ENCODE peak calls at places on chromosomes 12 and 14, in ten cellular contexts. One of them, this sample, is unnamed. For H3K4me1 and H3K36me3, the result is how much of the 10 kb centered on the place peaks cover.

GRCh38 chr12:104667139-104667538 is 210.4 kb downstream of the CHST11 start:
- DNase-seq in body of pancreas: peak
- DNase-seq in right lobe of liver: no peak
- DNase-seq in transverse colon: no peak
- DNase-seq in adrenal gland: peak
- DNase-seq in HepG2: no peak
- DNase-seq in gastrocnemius medialis: no peak
- DNase-seq in thyroid gland: no peak
- DNase-seq in heart left ventricle: peak
- DNase-seq in tibial nerve: no peak
- DNase-seq in this sample: no peak

GRCh38 chr12:29644536-29645162 is 139.1 kb downstream of the TMTC1 start:
- DNase-seq in heart left ventricle: no peak
- DNase-seq in tibial nerve: no peak
- DNase-seq in gastrocnemius medialis: no peak
- DNase-seq in body of pancreas: no peak
- DNase-seq in thyroid gland: no peak
- DNase-seq in right lobe of liver: no peak
- DNase-seq in adrenal gland: no peak
- DNase-seq in transverse colon: no peak
- DNase-seq in HepG2: no peak
- DNase-seq in this sample: no peak

GRCh38 chr12:25074113-25074512 is 120.8 kb downstream of the DNAI7 start:
- DNase-seq in adrenal gland: no peak
- DNase-seq in body of pancreas: no peak
- DNase-seq in right lobe of liver: no peak
- DNase-seq in transverse colon: no peak
- DNase-seq in thyroid gland: no peak
- DNase-seq in HepG2: no peak
- DNase-seq in heart left ventricle: no peak
- DNase-seq in tibial nerve: no peak
- DNase-seq in gastrocnemius medialis: no peak
- DNase-seq in this sample: no peak

GRCh38 chr14:79825046-79825521 is 386.2 kb downstream of the DIO2 start:
- DNase-seq in thyroid gland: no peak
- DNase-seq in body of pancreas: peak
- DNase-seq in gastrocnemius medialis: peak
- DNase-seq in adrenal gland: no peak
- DNase-seq in right lobe of liver: no peak
- DNase-seq in tibial nerve: no peak
- DNase-seq in transverse colon: no peak
- DNase-seq in heart left ventricle: no peak
- DNase-seq in HepG2: no peak
- DNase-seq in this sample: no peak

GRCh38 chr14:55123101-55123500 is 6.0 kb upstream of the LGALS3 start:
- DNase-seq in thyroid gland: no peak
- DNase-seq in gastrocnemius medialis: no peak
- DNase-seq in adrenal gland: no peak
- DNase-seq in right lobe of liver: no peak
- DNase-seq in body of pancreas: peak
- DNase-seq in tibial nerve: no peak
- DNase-seq in heart left ventricle: no peak
- DNase-seq in transverse colon: no peak
- DNase-seq in HepG2: no peak
- DNase-seq in this sample: no peak

GRCh38 chr12:63400746-63401145 is 249.7 kb upstream of the AVPR1A start:
- DNase-seq in thyroid gland: no peak
- DNase-seq in right lobe of liver: no peak
- DNase-seq in heart left ventricle: no peak
- DNase-seq in body of pancreas: no peak
- DNase-seq in transverse colon: no peak
- DNase-seq in gastrocnemius medialis: no peak
- DNase-seq in tibial nerve: no peak
- DNase-seq in adrenal gland: no peak
- DNase-seq in HepG2: peak
- DNase-seq in this sample: no peak

GRCh38 chr14:105987563-105987962 is 461.2 kb downstream of the TMEM121 start:
- DNase-seq in HepG2: no peak
- DNase-seq in heart left ventricle: no peak
- DNase-seq in tibial nerve: no peak
- DNase-seq in gastrocnemius medialis: no peak
- DNase-seq in adrenal gland: no peak
- DNase-seq in right lobe of liver: no peak
- DNase-seq in thyroid gland: no peak
- DNase-seq in transverse colon: no peak
- DNase-seq in body of pancreas: no peak
- DNase-seq in this sample: no peak

GRCh38 chr14:24037658-24038037 is 14.2 kb upstream of the CARMIL3 start:
- DNase-seq in tibial nerve: no peak
- DNase-seq in transverse colon: peak
- DNase-seq in gastrocnemius medialis: peak
- DNase-seq in heart left ventricle: no peak
- DNase-seq in right lobe of liver: no peak
- DNase-seq in HepG2: no peak
- DNase-seq in thyroid gland: no peak
- DNase-seq in body of pancreas: peak
- DNase-seq in adrenal gland: peak
- DNase-seq in this sample: no peak

GRCh38 chr12:57738661-57739237 is at the start of gene AGAP2:
- DNase-seq in right lobe of liver: no peak
- DNase-seq in tibial nerve: no peak
- DNase-seq in thyroid gland: no peak
- DNase-seq in transverse colon: no peak
- DNase-seq in body of pancreas: no peak
- DNase-seq in HepG2: no peak
- DNase-seq in gastrocnemius medialis: no peak
- DNase-seq in heart left ventricle: no peak
- DNase-seq in adrenal gland: no peak
- DNase-seq in this sample: no peak

GRCh38 chr12:57001448-57001906 is 4.9 kb downstream of the ZBTB39 start:
- DNase-seq in body of pancreas: peak
- DNase-seq in heart left ventricle: peak
- DNase-seq in thyroid gland: peak
- DNase-seq in adrenal gland: peak
- DNase-seq in HepG2: peak
- DNase-seq in gastrocnemius medialis: no peak
- DNase-seq in right lobe of liver: peak
- DNase-seq in transverse colon: peak
- DNase-seq in tibial nerve: no peak
- DNase-seq in this sample: no peak

GRCh38 chr14:55103005-55103640 is 25.9 kb upstream of the LGALS3 start:
- DNase-seq in gastrocnemius medialis: peak
- DNase-seq in body of pancreas: peak
- DNase-seq in transverse colon: peak
- DNase-seq in tibial nerve: peak
- DNase-seq in adrenal gland: peak
- DNase-seq in thyroid gland: peak
- DNase-seq in HepG2: peak
- DNase-seq in right lobe of liver: peak
- DNase-seq in heart left ventricle: peak
- DNase-seq in this sample: peak

GRCh38 chr14:90362558-90362896 is 30.8 kb upstream of the NRDE2 start:
- DNase-seq in right lobe of liver: no peak
- DNase-seq in gastrocnemius medialis: no peak
- DNase-seq in adrenal gland: no peak
- DNase-seq in thyroid gland: no peak
- DNase-seq in heart left ventricle: no peak
- DNase-seq in transverse colon: no peak
- DNase-seq in tibial nerve: no peak
- DNase-seq in body of pancreas: no peak
- DNase-seq in HepG2: peak
- DNase-seq in this sample: no peak

GRCh38 chr14:28157887-28158791 is 608.4 kb upstream of the FOXG1 start:
- DNase-seq in body of pancreas: no peak
- DNase-seq in gastrocnemius medialis: no peak
- DNase-seq in heart left ventricle: no peak
- DNase-seq in tibial nerve: no peak
- DNase-seq in right lobe of liver: no peak
- DNase-seq in thyroid gland: no peak
- DNase-seq in HepG2: no peak
- DNase-seq in transverse colon: no peak
- DNase-seq in adrenal gland: no peak
- DNase-seq in this sample: no peak

GRCh38 chr14:104953097-104953496 is 25.1 kb downstream of the AHNAK2 start:
- DNase-seq in HepG2: no peak
- DNase-seq in transverse colon: no peak
- DNase-seq in heart left ventricle: peak
- DNase-seq in tibial nerve: no peak
- DNase-seq in body of pancreas: no peak
- DNase-seq in right lobe of liver: no peak
- DNase-seq in adrenal gland: no peak
- DNase-seq in thyroid gland: no peak
- DNase-seq in gastrocnemius medialis: no peak
- DNase-seq in this sample: no peak

GRCh38 chr12:121003650-121004049 is 12.6 kb downstream of the C12orf43 start:
- DNase-seq in HepG2: peak
- DNase-seq in transverse colon: peak
- DNase-seq in thyroid gland: no peak
- DNase-seq in tibial nerve: no peak
- DNase-seq in right lobe of liver: no peak
- DNase-seq in heart left ventricle: no peak
- DNase-seq in adrenal gland: no peak
- DNase-seq in body of pancreas: peak
- DNase-seq in gastrocnemius medialis: no peak
- DNase-seq in this sample: no peak

GRCh38 chr12:124771462-124772361 is 92.0 kb downstream of the SCARB1 start:
- DNase-seq in tibial nerve: peak
- DNase-seq in gastrocnemius medialis: peak
- DNase-seq in transverse colon: peak
- DNase-seq in heart left ventricle: peak
- DNase-seq in body of pancreas: peak
- DNase-seq in thyroid gland: peak
- DNase-seq in adrenal gland: peak
- DNase-seq in right lobe of liver: peak
- DNase-seq in HepG2: peak
- DNase-seq in this sample: no peak
- H3K4me1 ChIP-seq in tibial nerve: under half
- H3K4me1 ChIP-seq in gastrocnemius medialis: under half
- H3K4me1 ChIP-seq in transverse colon: under half
- H3K4me1 ChIP-seq in heart left ventricle: under half
- H3K4me1 ChIP-seq in body of pancreas: under half
- H3K4me1 ChIP-seq in thyroid gland: under half
- H3K4me1 ChIP-seq in adrenal gland: under half
- H3K4me1 ChIP-seq in right lobe of liver: under half
- H3K4me1 ChIP-seq in HepG2: half or more
- H3K4me1 ChIP-seq in this sample: under half

GRCh38 chr14:37083599-37083998 is 88.8 kb downstream of the SLC25A21 start:
- DNase-seq in gastrocnemius medialis: no peak
- DNase-seq in transverse colon: no peak
- DNase-seq in body of pancreas: no peak
- DNase-seq in right lobe of liver: no peak
- DNase-seq in tibial nerve: no peak
- DNase-seq in thyroid gland: no peak
- DNase-seq in adrenal gland: no peak
- DNase-seq in heart left ventricle: no peak
- DNase-seq in HepG2: no peak
- DNase-seq in this sample: no peak

GRCh38 chr14:37081220-37081619 is 91.2 kb downstream of the SLC25A21 start:
- DNase-seq in adrenal gland: no peak
- DNase-seq in body of pancreas: no peak
- DNase-seq in gastrocnemius medialis: no peak
- DNase-seq in heart left ventricle: no peak
- DNase-seq in HepG2: no peak
- DNase-seq in tibial nerve: no peak
- DNase-seq in thyroid gland: no peak
- DNase-seq in transverse colon: no peak
- DNase-seq in right lobe of liver: no peak
- DNase-seq in this sample: no peak

GRCh38 chr14:37082431-37082830 is 90.0 kb downstream of the SLC25A21 start:
- DNase-seq in right lobe of liver: no peak
- DNase-seq in gastrocnemius medialis: no peak
- DNase-seq in tibial nerve: no peak
- DNase-seq in heart left ventricle: no peak
- DNase-seq in body of pancreas: no peak
- DNase-seq in thyroid gland: no peak
- DNase-seq in HepG2: no peak
- DNase-seq in transverse colon: no peak
- DNase-seq in adrenal gland: no peak
- DNase-seq in this sample: no peak

GRCh38 chr14:37081856-37082255 is 90.5 kb downstream of the SLC25A21 start:
- DNase-seq in tibial nerve: no peak
- DNase-seq in adrenal gland: no peak
- DNase-seq in gastrocnemius medialis: no peak
- DNase-seq in body of pancreas: no peak
- DNase-seq in heart left ventricle: no peak
- DNase-seq in thyroid gland: no peak
- DNase-seq in HepG2: no peak
- DNase-seq in transverse colon: no peak
- DNase-seq in right lobe of liver: no peak
- DNase-seq in this sample: no peak

DNA sequence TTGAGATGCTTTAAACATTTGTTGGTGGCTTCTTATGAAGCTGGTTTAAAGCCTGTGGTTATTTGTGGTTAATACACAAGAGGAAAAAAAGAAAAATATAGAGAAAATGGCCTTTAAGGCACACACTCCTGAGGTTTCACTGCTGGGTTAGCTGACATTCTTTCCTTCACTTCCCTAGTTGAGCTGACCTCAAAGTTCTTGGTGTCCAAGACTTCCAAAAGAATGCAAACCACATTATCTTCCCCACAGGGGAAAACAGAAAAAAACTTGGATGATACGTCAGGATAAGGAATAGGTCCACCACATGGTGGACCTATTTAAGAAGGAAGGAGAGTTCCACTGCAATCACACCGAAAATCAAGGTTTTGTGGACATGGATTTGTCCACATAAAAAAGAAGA is 94.3 kb downstream of the SLC25A21 start:
- DNase-seq in right lobe of liver: no peak
- DNase-seq in gastrocnemius medialis: no peak
- DNase-seq in tibial nerve: no peak
- DNase-seq in transverse colon: no peak
- DNase-seq in heart left ventricle: no peak
- DNase-seq in adrenal gland: no peak
- DNase-seq in thyroid gland: no peak
- DNase-seq in body of pancreas: no peak
- DNase-seq in HepG2: no peak
- DNase-seq in this sample: no peak
- H3K36me3 ChIP-seq in right lobe of liver: under half
- H3K36me3 ChIP-seq in gastrocnemius medialis: under half
- H3K36me3 ChIP-seq in tibial nerve: under half
- H3K36me3 ChIP-seq in transverse colon: under half
- H3K36me3 ChIP-seq in heart left ventricle: under half
- H3K36me3 ChIP-seq in adrenal gland: under half
- H3K36me3 ChIP-seq in thyroid gland: under half
- H3K36me3 ChIP-seq in body of pancreas: under half
- H3K36me3 ChIP-seq in HepG2: under half
- H3K36me3 ChIP-seq in this sample: under half

GRCh38 chr14:58963873-58964597 is 224.4 kb upstream of the DAAM1 start:
- DNase-seq in heart left ventricle: no peak
- DNase-seq in gastrocnemius medialis: no peak
- DNase-seq in transverse colon: no peak
- DNase-seq in right lobe of liver: no peak
- DNase-seq in HepG2: no peak
- DNase-seq in thyroid gland: no peak
- DNase-seq in adrenal gland: no peak
- DNase-seq in tibial nerve: no peak
- DNase-seq in body of pancreas: no peak
- DNase-seq in this sample: no peak
- TF ChIP-seq POLR2A in heart left ventricle: no peak
- TF ChIP-seq POLR2A in gastrocnemius medialis: no peak
- TF ChIP-seq POLR2A in transverse colon: no peak
- TF ChIP-seq POLR2A in right lobe of liver: no peak
- TF ChIP-seq POLR2A in HepG2: no peak
- TF ChIP-seq POLR2A in thyroid gland: no peak
- TF ChIP-seq POLR2A in adrenal gland: no peak
- TF ChIP-seq POLR2A in tibial nerve: no peak
- TF ChIP-seq POLR2A in body of pancreas: no peak
- TF ChIP-seq POLR2A in this sample: no peak

GRCh38 chr12:15721716-15722115 is 67.5 kb downstream of the EPS8 start:
- DNase-seq in transverse colon: no peak
- DNase-seq in gastrocnemius medialis: no peak
- DNase-seq in body of pancreas: no peak
- DNase-seq in tibial nerve: no peak
- DNase-seq in heart left ventricle: no peak
- DNase-seq in adrenal gland: no peak
- DNase-seq in HepG2: no peak
- DNase-seq in thyroid gland: no peak
- DNase-seq in right lobe of liver: no peak
- DNase-seq in this sample: no peak
- H3K4me1 ChIP-seq in transverse colon: under half
- H3K4me1 ChIP-seq in gastrocnemius medialis: under half
- H3K4me1 ChIP-seq in body of pancreas: under half
- H3K4me1 ChIP-seq in tibial nerve: under half
- H3K4me1 ChIP-seq in heart left ventricle: under half
- H3K4me1 ChIP-seq in adrenal gland: under half
- H3K4me1 ChIP-seq in HepG2: under half
- H3K4me1 ChIP-seq in thyroid gland: under half
- H3K4me1 ChIP-seq in right lobe of liver: under half
- H3K4me1 ChIP-seq in this sample: under half